ENCODE peak calls at places on chromosomes 12 and 14, in seven cellular contexts. S is brain microvascular endothelial cell; P is fibroblast of lung; W is lower lobe of right lung; O is psoas muscle; Z is GM23338; L is CD8-positive, alpha-beta T cell. K is an unnamed sample.

GRCh38 chr12:96623155-96623554 is 133.8 kb downstream of the CFAP54 start:
- DNase-seq in S (no peak), P (no peak), W (no peak), O (no peak), Z (no peak), L (no peak), K (no peak)

GRCh38 chr14:56004807-56005579 is 113.2 kb upstream of the PELI2 start:
- DNase-seq in S (peak; percentile 89), P (peak; percentile 91), W (peak; percentile 52), O (no peak), Z (peak; percentile 65), L (peak; percentile 12), K (peak; percentile 44)

GRCh38 chr12:129052373-129052772 is 199.1 kb downstream of the GLT1D1 start:
- DNase-seq in S (peak; percentile 46), P (peak; percentile 26), W (no peak), O (no peak), Z (no peak), L (no peak), K (no peak)

GRCh38 chr14:70600382-70601157 is at the start of gene MED6:
- DNase-seq in S (peak; percentile 83), P (peak; percentile 89), W (peak; percentile 95), O (peak; percentile 96), Z (peak; percentile 98), L (peak; percentile 87), K (peak; percentile 77)

GRCh38 chr12:75714462-75715322 is 203.3 kb upstream of the KRR1 start:
- DNase-seq in S (peak; percentile 51), P (peak; percentile 21), W (no peak), O (no peak), Z (no peak), L (no peak), K (no peak)

GRCh38 chr12:107736914-107737313 is 24.0 kb downstream of the PRDM4 start:
- DNase-seq in S (no peak), P (no peak), W (no peak), O (no peak), Z (no peak), L (no peak), K (no peak)

GRCh38 chr12:31749024-31749704 is 20.3 kb upstream of the AMN1 start:
- DNase-seq in S (peak; percentile 93), P (peak; percentile 99), W (peak; percentile 67), O (no peak), Z (peak; percentile 89), L (peak; percentile 31), K (peak; percentile 86)

GRCh38 chr12:52319097-52319496 is 2.1 kb downstream of the KRT83 start:
- DNase-seq in S (no peak), P (no peak), W (no peak), O (no peak), Z (peak; percentile 29), L (no peak), K (no peak)

GRCh38 chr12:47636908-47637780 is 68.7 kb downstream of the RPAP3 start:
- DNase-seq in S (peak; percentile 42), P (no peak), W (peak; percentile 79), O (no peak), Z (peak; percentile 94), L (peak; percentile 13), K (no peak)

GRCh38 chr14:69107407-69108003 is 45.4 kb downstream of the DCAF5 start:
- DNase-seq in S (peak; percentile 60), P (peak; percentile 62), W (no peak), O (no peak), Z (peak; percentile 85), L (peak; percentile 20), K (peak; percentile 51)

GRCh38 chr12:90124289-90124688 is 415.7 kb upstream of the ATP2B1 start:
- DNase-seq in S (no peak), P (no peak), W (no peak), O (no peak), Z (no peak), L (no peak), K (no peak)

GRCh38 chr14:75399819-75400678 is 27.8 kb upstream of the JDP2 start:
- DNase-seq in S (no peak), P (peak; percentile 20), W (peak; percentile 92), O (peak; percentile 96), Z (no peak), L (no peak), K (no peak)

GRCh38 chr12:41190360-41190759 is 2.2 kb downstream of the PDZRN4 start:
- DNase-seq in S (peak; percentile 34), P (peak; percentile 20), W (no peak), O (no peak), Z (peak; percentile 49), L (no peak), K (no peak)

GRCh38 chr12:91023326-91024004 is 18.7 kb upstream of the EPYC start:
- DNase-seq in S (peak; percentile 56), P (peak; percentile 93), W (no peak), O (no peak), Z (no peak), L (no peak), K (peak; percentile 57)

GRCh38 chr12:46546634-46547273 is 174.2 kb upstream of the SLC38A2 start:
- DNase-seq in S (no peak), P (peak; percentile 79), W (no peak), O (no peak), Z (no peak), L (no peak), K (no peak)

GRCh38 chr14:64439141-64439540 is 26.2 kb upstream of the AKAP5 start:
- DNase-seq in S (no peak), P (no peak), W (no peak), O (no peak), Z (no peak), L (no peak), K (no peak)

GRCh38 chr12:93419388-93420034 is 22.2 kb downstream of the UBE2N start:
- DNase-seq in S (no peak), P (peak; percentile 55), W (no peak), O (no peak), Z (peak; percentile 69), L (no peak), K (no peak)

GRCh38 chr14:88535813-88536212 is 19.0 kb downstream of the PTPN21 start:
- DNase-seq in S (no peak), P (no peak), W (no peak), O (no peak), Z (no peak), L (no peak), K (no peak)

GRCh38 chr14:74333909-74334308 is 14.4 kb upstream of the VRTN start:
- DNase-seq in S (peak; percentile 61), P (peak; percentile 95), W (no peak), O (no peak), Z (no peak), L (no peak), K (peak; percentile 62)

GRCh38 chr12:122726056-122726558 is 4.5 kb downstream of the HCAR1 start:
- DNase-seq in S (no peak), P (peak; percentile 63), W (no peak), O (no peak), Z (peak; percentile 42), L (no peak), K (no peak)

GRCh38 chr14:30710870-30711269 is 88.8 kb downstream of the SCFD1 start:
- DNase-seq in S (no peak), P (peak; percentile 23), W (no peak), O (no peak), Z (no peak), L (no peak), K (no peak)

GRCh38 chr12:4044101-4044500 is 170.9 kb upstream of the PARP11 start:
- DNase-seq in S (no peak), P (no peak), W (no peak), O (no peak), Z (no peak), L (no peak), K (no peak)

GRCh38 chr12:49823350-49823749 is 4.9 kb downstream of the NCKAP5L start:
- DNase-seq in S (no peak), P (no peak), W (no peak), O (no peak), Z (no peak), L (no peak), K (no peak)
- H3K27ac ChIP-seq in S (no peak overlapping the region), P (no peak overlapping the region), W (no peak overlapping the region), O (no peak overlapping the region), Z (no peak overlapping the region), L (no peak overlapping the region), K (no peak overlapping the region)

GRCh38 chr12:79206871-79207270 is 342.3 kb downstream of the SYT1 start:
- DNase-seq in S (no peak), P (no peak), W (no peak), O (no peak), Z (no peak), L (no peak), K (no peak)
- TF ChIP-seq CTCF in S (no peak), P (no peak), W (no peak), O (no peak), Z (no peak), L (no peak), K (no peak)

GRCh38 chr14:100807496-100807895 is 18.4 kb upstream of the MEG3 start:
- DNase-seq in S (no peak), P (no peak), W (no peak), O (peak; percentile 32), Z (no peak), L (no peak), K (no peak)
- H3K27ac ChIP-seq in S (no peak overlapping the region), P (no peak overlapping the region), W (no peak overlapping the region), O (no peak overlapping the region), Z (no peak overlapping the region), L (no peak overlapping the region), K (no peak overlapping the region)

DNA sequence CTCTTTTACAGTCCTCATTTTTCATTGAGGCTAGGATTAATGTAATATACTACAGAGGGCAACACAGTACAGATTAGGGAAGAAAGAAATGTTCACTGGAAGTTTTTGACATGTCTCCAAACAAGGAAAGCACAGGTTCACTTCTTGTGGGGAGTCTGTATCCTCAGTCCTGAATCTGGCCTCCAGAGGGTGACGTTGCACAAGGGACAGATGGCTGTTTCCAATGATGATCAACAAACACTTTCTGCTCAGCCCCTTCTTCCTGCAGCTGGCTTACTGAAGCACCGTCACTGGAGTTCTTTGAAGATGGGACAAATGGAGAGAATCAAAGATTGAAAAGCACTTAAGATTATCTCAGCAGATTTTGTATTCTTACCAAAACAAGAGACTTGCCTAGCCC is 123.3 kb upstream of the OR4E1 start:
- DNase-seq in S (peak; percentile 7), P (no peak), W (no peak), O (no peak), Z (peak; percentile 70), L (peak; percentile 6), K (no peak)
- TF ChIP-seq CTCF in S (peak; percentile 13), P (no peak), W (no peak), O (no peak), Z (peak; percentile 71), L (no peak), K (no peak)

GRCh38 chr14:61498811-61499210 is 177.4 kb downstream of the PRKCH start:
- DNase-seq in S (no peak), P (peak; percentile 51), W (no peak), O (no peak), Z (no peak), L (no peak), K (peak; percentile 24)
- H3K27ac ChIP-seq in S (peak overlapping the region; percentile 57), P (no peak overlapping the region), W (peak overlapping the region; percentile 57), O (peak overlapping the region; percentile 1), Z (no peak overlapping the region), L (peak overlapping the region; percentile 9), K (no peak overlapping the region)